ENCODE peak calls at places on chromosome 19, in five cellular contexts. J is mammary epithelial cell, V is pancreas, W is HAP-1, Z is body of pancreas. E is an unnamed sample. For H3K4me1 and H3K9me3, the result is how much of the 10 kb centered on the place peaks cover.

GRCh38 chr19:40525234-40526051 is 51.2 kb upstream of the SHKBP1 start:
- DNase-seq in J (no peak), V (no peak), W (no peak), Z (no peak), E (peak)

GRCh38 chr19:13044160-13044853 is 49.0 kb downstream of the NFIX start:
- DNase-seq in J (peak), V (no peak), W (no peak), Z (no peak), E (no peak)

GRCh38 chr19:41189425-41190065 is 3.5 kb upstream of the CYP2S1 start:
- DNase-seq in J (no peak), V (no peak), W (peak), Z (no peak), E (no peak)

GRCh38 chr19:9914315-9915207 is 21.8 kb downstream of the OLFM2 start:
- DNase-seq in J (peak), V (peak), W (peak), Z (peak), E (peak)

GRCh38 chr19:5001547-5002131 is 32.7 kb downstream of the KDM4B start:
- DNase-seq in J (peak), V (no peak), W (peak), Z (peak), E (peak)

GRCh38 chr19:54606891-54607781 is 13.7 kb downstream of the LILRA1 start:
- DNase-seq in J (no peak), V (no peak), W (no peak), Z (no peak), E (no peak)

GRCh38 chr19:34972163-34972705 is 8.2 kb upstream of the ZNF792 start:
- DNase-seq in J (no peak), V (no peak), W (no peak), Z (no peak), E (no peak)

GRCh38 chr19:56269348-56269747 is 3.2 kb upstream of the EDDM13 start:
- DNase-seq in J (no peak), V (no peak), W (no peak), Z (no peak), E (no peak)

GRCh38 chr19:2221918-2222317 is 14.2 kb downstream of the PLEKHJ1 start:
- DNase-seq in J (no peak), V (no peak), W (no peak), Z (no peak), E (no peak)

GRCh38 chr19:54653181-54653809 is 9.5 kb upstream of the LILRB4 start:
- DNase-seq in J (no peak), V (no peak), W (peak), Z (no peak), E (no peak)

GRCh38 chr19:22603518-22604440 is 30.3 kb upstream of the ZNF492 start:
- DNase-seq in J (no peak), V (no peak), W (no peak), Z (no peak), E (no peak)

GRCh38 chr19:12647490-12648071 is 19.0 kb downstream of the MAN2B1 start:
- DNase-seq in J (no peak), V (peak), W (no peak), Z (peak), E (peak)

GRCh38 chr19:6971366-6971765 is 49.9 kb downstream of the MBD3L2B start:
- DNase-seq in J (peak), V (no peak), W (no peak), Z (no peak), E (no peak)

GRCh38 chr19:4337906-4338440 is 654 bp downstream of the STAP2 start:
- DNase-seq in J (peak), V (no peak), W (no peak), Z (peak), E (no peak)

GRCh38 chr19:18157465-18158063 is 4.6 kb downstream of the PIK3R2 start:
- DNase-seq in J (peak), V (peak), W (no peak), Z (peak), E (no peak)

DNA sequence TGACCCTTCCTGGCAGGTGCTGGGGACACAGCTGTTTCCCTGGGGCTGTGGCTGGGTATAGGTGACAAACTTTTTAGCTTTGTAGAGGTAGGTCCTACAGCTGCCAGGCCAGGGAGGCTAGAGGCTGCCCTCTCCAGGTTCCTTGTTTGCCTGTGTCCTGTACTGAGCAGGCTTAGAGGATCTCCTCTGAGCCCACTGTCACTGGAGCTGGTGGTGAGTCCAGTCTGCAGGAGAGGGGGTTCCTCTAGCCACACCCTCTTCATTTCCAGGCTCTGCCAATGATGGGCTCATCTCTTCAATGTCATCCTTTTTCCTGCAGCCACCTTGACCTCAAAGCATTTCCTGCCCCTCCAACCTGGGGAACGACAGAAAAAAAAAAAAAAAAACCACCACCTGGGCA is 12.6 kb upstream of the RAB11B start:
- DNase-seq in J (no peak), V (no peak), W (no peak), Z (no peak), E (no peak)
- H3K4me1 ChIP-seq in J (under half), V (under half), W (under half), Z (under half), E (under half)

GRCh38 chr19:33737704-33738103 is 59.0 kb upstream of the KCTD15 start:
- DNase-seq in J (no peak), V (no peak), W (no peak), Z (no peak), E (no peak)

GRCh38 chr19:33736158-33736557 is 60.5 kb upstream of the KCTD15 start:
- DNase-seq in J (no peak), V (no peak), W (no peak), Z (no peak), E (no peak)

GRCh38 chr19:33740811-33741396 is 55.8 kb upstream of the KCTD15 start:
- DNase-seq in J (peak), V (peak), W (peak), Z (peak), E (no peak)

GRCh38 chr19:33734913-33735312 is 61.8 kb upstream of the KCTD15 start:
- DNase-seq in J (no peak), V (no peak), W (no peak), Z (peak), E (no peak)

GRCh38 chr19:33736787-33737186 is 59.9 kb upstream of the KCTD15 start:
- DNase-seq in J (no peak), V (no peak), W (no peak), Z (no peak), E (no peak)
- H3K4me3 ChIP-seq in J (no peak), V (no peak), W (no peak), Z (no peak), E (no peak)

DNA sequence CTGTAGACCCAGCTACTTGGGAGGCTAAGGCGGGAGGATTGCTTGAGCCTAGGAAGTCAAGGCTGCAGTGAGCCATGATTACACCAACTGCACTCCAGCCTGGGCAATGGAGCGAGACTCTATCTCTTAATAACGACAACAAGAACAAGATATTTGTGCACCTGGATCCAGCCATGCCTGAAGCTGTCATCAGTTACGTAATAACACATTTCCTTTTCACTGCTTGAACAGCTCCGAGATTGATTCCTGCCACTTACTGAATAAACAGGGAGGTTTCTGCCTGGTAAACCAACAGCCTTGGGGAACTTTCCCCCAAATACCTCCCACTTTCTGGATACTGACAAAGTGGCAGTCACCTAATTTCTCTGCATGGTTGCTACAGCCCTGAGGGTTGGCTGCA is 5.4 kb downstream of the KANK2 start:
- DNase-seq in J (no peak), V (no peak), W (no peak), Z (no peak), E (no peak)
- H3K9me3 ChIP-seq in J (under half), V (under half), W (under half), Z (under half), E (under half)

DNA sequence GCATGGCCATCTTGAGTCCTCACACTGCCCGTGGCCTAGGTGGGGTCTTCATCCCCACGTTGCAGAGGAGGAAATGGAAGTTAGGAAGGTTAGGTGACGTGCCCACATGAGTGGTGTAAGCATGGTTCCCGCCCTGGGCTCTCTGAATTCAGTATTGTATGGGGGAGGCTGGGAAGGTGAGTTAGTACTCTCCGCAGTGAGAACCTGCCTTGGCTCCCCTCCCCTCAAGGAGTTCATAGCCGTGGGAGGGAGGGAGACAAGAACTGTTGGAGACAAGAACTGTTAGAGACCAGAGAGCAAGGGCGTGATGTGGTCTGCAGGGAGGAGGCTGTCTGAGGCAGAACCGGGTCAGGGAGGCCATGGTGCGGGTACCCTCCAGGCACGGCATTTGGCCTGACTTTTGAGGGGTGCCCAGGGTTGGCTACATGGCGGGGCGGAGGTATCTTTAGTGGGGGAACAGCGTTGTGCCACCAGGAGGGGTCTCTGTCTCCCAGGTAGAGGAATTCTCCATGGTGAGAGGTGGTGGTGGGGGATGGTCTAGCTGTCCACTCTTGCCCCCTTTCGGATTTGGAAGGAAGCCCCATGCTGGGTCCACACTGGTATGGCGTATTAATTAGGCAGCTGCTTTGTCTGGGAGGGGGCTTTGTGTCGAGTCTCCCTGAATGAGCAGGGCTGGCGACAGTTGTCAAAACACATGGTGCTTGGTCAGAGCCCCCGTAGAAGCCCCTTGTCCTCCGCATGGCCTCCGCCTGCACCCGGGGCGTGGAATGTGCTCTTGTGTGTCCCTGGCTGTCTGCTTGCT is 45.8 kb downstream of the CAPN12 start:
- DNase-seq in J (peak), V (no peak), W (no peak), Z (no peak), E (no peak)
- H3K4me1 ChIP-seq in J (half or more), V (under half), W (under half), Z (half or more), E (half or more)